ENCODE peak calls at places on chromosome 18, in nine cellular contexts. H is astrocyte of the cerebellum; W is omental fat pad; L is CD4-positive, alpha-beta T cell; V is EL; P is A549; A is NAMALWA; X is Daoy; U is stimulated activated CD8-positive, alpha-beta memory T cell treated with anti-CD3 and anti-CD28 coated beads, Interleukin-4, amount 100 ng/mL, for 4 hours. C is an unnamed sample.

GRCh38 chr18:6775702-6776101 is 46.2 kb downstream of the ARHGAP28 start:
- DNase-seq in H (no peak), W (no peak), L (no peak), V (no peak), P (no peak), A (no peak), X (no peak), U (no peak), C (no peak)

GRCh38 chr18:59047321-59047991 is 92.2 kb upstream of the SEC11C start:
- DNase-seq in H (no peak), W (no peak), L (no peak), V (no peak), P (no peak), A (no peak), X (no peak), U (no peak), C (no peak)

GRCh38 chr18:70840649-70841048 is 551.8 kb downstream of the SOCS6 start:
- DNase-seq in H (no peak), W (no peak), L (no peak), V (no peak), P (no peak), A (no peak), X (no peak), U (no peak), C (no peak)

GRCh38 chr18:21105936-21106335 is 5.7 kb downstream of the ROCK1 start:
- DNase-seq in H (no peak), W (no peak), L (no peak), V (no peak), P (no peak), A (no peak), X (no peak), U (no peak), C (no peak)

GRCh38 chr18:33928226-33928625 is 296.5 kb downstream of the NOL4 start:
- DNase-seq in H (peak; percentile 92), W (no peak), L (no peak), V (no peak), P (no peak), A (no peak), X (peak; percentile 33), U (no peak), C (no peak)

GRCh38 chr18:67590571-67591141 is 74.1 kb upstream of the DSEL start:
- DNase-seq in H (no peak), W (no peak), L (no peak), V (peak; percentile 33), P (no peak), A (peak; percentile 7), X (no peak), U (no peak), C (no peak)

GRCh38 chr18:13371689-13372404 is 153.3 kb downstream of the LDLRAD4 start:
- DNase-seq in H (no peak), W (no peak), L (peak; percentile 42), V (no peak), P (no peak), A (no peak), X (no peak), U (no peak), C (no peak)

GRCh38 chr18:53457068-53457467 is 767.4 kb downstream of the MBD2 start:
- DNase-seq in H (peak; percentile 68), W (no peak), L (no peak), V (no peak), P (no peak), A (no peak), X (no peak), U (no peak), C (no peak)

GRCh38 chr18:41955688-41956087 is 654 bp downstream of the PIK3C3 start:
- DNase-seq in H (no peak), W (no peak), L (no peak), V (no peak), P (no peak), A (peak; percentile 26), X (no peak), U (no peak), C (no peak)

GRCh38 chr18:3447035-3447894 is 2.7 kb upstream of the TGIF1 start:
- DNase-seq in H (no peak), W (no peak), L (peak; percentile 11), V (peak; percentile 68), P (no peak), A (no peak), X (peak; percentile 37), U (no peak), C (peak; percentile 70)

GRCh38 chr18:59267511-59268126 is 5.6 kb downstream of the RAX start:
- DNase-seq in H (no peak), W (no peak), L (no peak), V (no peak), P (peak; percentile 22), A (no peak), X (no peak), U (no peak), C (no peak)

GRCh38 chr18:77711096-77711495 is 461.4 kb downstream of the GALR1 start:
- DNase-seq in H (no peak), W (no peak), L (no peak), V (no peak), P (no peak), A (peak; percentile 30), X (no peak), U (no peak), C (no peak)

GRCh38 chr18:47418746-47419145 is 167.3 kb upstream of the SKOR2 start:
- DNase-seq in H (no peak), W (no peak), L (no peak), V (peak; percentile 57), P (no peak), A (no peak), X (peak; percentile 58), U (no peak), C (no peak)

GRCh38 chr18:34626404-34627137 is 83.5 kb upstream of the DTNA start:
- DNase-seq in H (no peak), W (no peak), L (no peak), V (no peak), P (no peak), A (no peak), X (peak; percentile 56), U (no peak), C (no peak)

C was measured in testis.